ENCODE peak calls at places on chromosome 11, in nine cellular contexts. B is SK-N-SH, R is A549, Y is ovary, T is transverse colon, W is stomach, H is HepG2, M is tibial nerve, X is suprapubic skin. G is an unnamed sample.

GRCh38 chr11:35237860-35238715 is 99.1 kb downstream of the CD44 start:
- DNase-seq in B (peak), R (peak), Y (peak), T (peak), W (peak), H (peak), M (no peak), X (no peak), G (no peak)

GRCh38 chr11:120512727-120513435 is 1.3 kb downstream of the GRIK4 start:
- DNase-seq in B (peak), R (peak), Y (no peak), T (no peak), W (peak), H (no peak), M (no peak), X (peak), G (no peak)

GRCh38 chr11:18105802-18106574 is at the start of gene SAAL1:
- DNase-seq in B (peak), R (peak), Y (peak), T (peak), W (peak), H (peak), M (peak), X (peak), G (peak)

GRCh38 chr11:103529217-103529684 is 420.0 kb downstream of the DYNC2H1 start:
- DNase-seq in B (no peak), R (peak), Y (no peak), T (no peak), W (no peak), H (no peak), M (no peak), X (no peak), G (no peak)

GRCh38 chr11:69297225-69297925 is 3.4 kb downstream of the MYEOV start:
- DNase-seq in B (peak), R (peak), Y (peak), T (peak), W (peak), H (peak), M (peak), X (peak), G (peak)

GRCh38 chr11:35190804-35191348 is 51.9 kb downstream of the CD44 start:
- DNase-seq in B (no peak), R (no peak), Y (peak), T (no peak), W (no peak), H (peak), M (no peak), X (no peak), G (no peak)

GRCh38 chr11:125141686-125142535 is 22.6 kb upstream of the PKNOX2 start:
- DNase-seq in B (peak), R (no peak), Y (no peak), T (peak), W (peak), H (no peak), M (no peak), X (no peak), G (no peak)

GRCh38 chr11:28621648-28622215 is 513.5 kb downstream of the METTL15 start:
- DNase-seq in B (no peak), R (no peak), Y (peak), T (no peak), W (peak), H (no peak), M (no peak), X (no peak), G (no peak)

GRCh38 chr11:27688076-27688475 is 12.2 kb downstream of the BDNF start:
- DNase-seq in B (no peak), R (no peak), Y (no peak), T (no peak), W (no peak), H (peak), M (no peak), X (no peak), G (no peak)

GRCh38 chr11:69654001-69654659 is 13.2 kb downstream of the CCND1 start:
- DNase-seq in B (peak), R (peak), Y (no peak), T (no peak), W (no peak), H (no peak), M (no peak), X (no peak), G (peak)

GRCh38 chr11:35463211-35463810 is 44.0 kb upstream of the SLC1A2 start:
- DNase-seq in B (no peak), R (no peak), Y (no peak), T (no peak), W (no peak), H (no peak), M (no peak), X (no peak), G (no peak)

GRCh38 chr11:119671561-119672015 is 57.4 kb downstream of the NECTIN1 start:
- DNase-seq in B (peak), R (no peak), Y (peak), T (no peak), W (no peak), H (no peak), M (no peak), X (no peak), G (no peak)

GRCh38 chr11:119828011-119828410 is 99.0 kb upstream of the NECTIN1 start:
- DNase-seq in B (no peak), R (no peak), Y (no peak), T (peak), W (no peak), H (no peak), M (no peak), X (no peak), G (no peak)

GRCh38 chr11:120599816-120600420 is 88.4 kb downstream of the GRIK4 start:
- DNase-seq in B (no peak), R (no peak), Y (no peak), T (no peak), W (no peak), H (no peak), M (no peak), X (no peak), G (no peak)

GRCh38 chr11:64925536-64926449 is 1.3 kb downstream of the PPP2R5B start:
- DNase-seq in B (peak), R (no peak), Y (no peak), T (no peak), W (no peak), H (no peak), M (no peak), X (no peak), G (no peak)
- H3K4me3 ChIP-seq in B (peak), R (peak), Y (peak), T (peak), W (peak), H (peak), M (peak), X (peak), G (peak)

GRCh38 chr11:11640152-11640551 is 18.3 kb upstream of the GALNT18 start:
- DNase-seq in B (no peak), R (no peak), Y (no peak), T (no peak), W (no peak), H (no peak), M (no peak), X (no peak), G (no peak)

GRCh38 chr11:11636671-11637070 is 14.9 kb upstream of the GALNT18 start:
- DNase-seq in B (no peak), R (no peak), Y (no peak), T (no peak), W (no peak), H (no peak), M (no peak), X (no peak), G (no peak)

GRCh38 chr11:11640996-11641395 is 19.2 kb upstream of the GALNT18 start:
- DNase-seq in B (no peak), R (no peak), Y (no peak), T (no peak), W (no peak), H (no peak), M (no peak), X (no peak), G (no peak)

GRCh38 chr11:11635456-11635855 is 13.7 kb upstream of the GALNT18 start:
- DNase-seq in B (no peak), R (no peak), Y (no peak), T (no peak), W (no peak), H (no peak), M (no peak), X (no peak), G (no peak)
- TF ChIP-seq CTCF in B (no peak), R (no peak), Y (no peak), T (no peak), W (no peak), H (no peak), M (no peak), X (no peak), G (peak)

DNA sequence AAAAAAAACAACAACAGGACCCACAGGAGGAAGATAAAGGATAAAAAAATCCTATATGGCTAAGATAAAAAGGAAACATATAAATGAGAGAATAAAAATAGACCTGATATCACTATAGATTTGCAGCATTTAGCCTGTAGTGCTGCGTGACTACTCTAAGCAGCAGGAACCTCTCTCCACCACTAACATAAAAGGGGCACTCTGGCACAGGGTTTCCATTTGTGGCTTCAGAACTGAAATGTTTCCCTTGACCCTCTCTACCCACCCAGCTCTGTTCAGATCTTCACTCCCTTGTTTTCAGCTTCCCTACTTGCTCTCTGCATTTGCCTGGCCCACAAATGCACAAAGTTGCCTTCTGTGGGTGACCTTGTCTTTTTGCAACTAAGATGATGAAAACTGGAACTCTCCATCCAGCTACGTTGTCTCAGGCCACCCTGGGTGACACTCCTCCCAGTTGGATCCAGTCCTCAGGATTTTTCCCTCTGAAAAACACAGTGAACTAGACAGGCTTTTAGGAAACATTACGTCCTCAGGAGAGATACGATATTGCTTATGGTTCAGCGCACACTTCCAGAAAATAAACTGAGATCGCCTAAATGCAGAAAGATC is 19.8 kb upstream of the PSMA1 start:
- DNase-seq in B (no peak), R (no peak), Y (no peak), T (no peak), W (no peak), H (no peak), M (no peak), X (no peak), G (no peak)
- TF ChIP-seq EP300 in B (no peak), R (no peak), Y (no peak), T (no peak), W (no peak), H (no peak), M (no peak), X (no peak), G (no peak)

GRCh38 chr11:88332851-88333250 is 4.7 kb downstream of the CTSC start:
- DNase-seq in B (no peak), R (no peak), Y (no peak), T (no peak), W (no peak), H (no peak), M (no peak), X (no peak), G (no peak)
- H3K4me3 ChIP-seq in B (no peak), R (no peak), Y (no peak), T (no peak), W (no peak), H (no peak), M (no peak), X (no peak), G (no peak)

GRCh38 chr11:134938212-134938611 is 526.2 kb upstream of the B3GAT1 start:
- DNase-seq in B (no peak), R (no peak), Y (no peak), T (no peak), W (no peak), H (no peak), M (no peak), X (no peak), G (no peak)

GRCh38 chr11:134932761-134933160 is 520.7 kb upstream of the B3GAT1 start:
- DNase-seq in B (no peak), R (no peak), Y (no peak), T (no peak), W (no peak), H (no peak), M (no peak), X (no peak), G (no peak)
- TF ChIP-seq CTCF in B (no peak), R (no peak), Y (no peak), T (no peak), W (no peak), H (no peak), M (no peak), X (no peak), G (no peak)

DNA sequence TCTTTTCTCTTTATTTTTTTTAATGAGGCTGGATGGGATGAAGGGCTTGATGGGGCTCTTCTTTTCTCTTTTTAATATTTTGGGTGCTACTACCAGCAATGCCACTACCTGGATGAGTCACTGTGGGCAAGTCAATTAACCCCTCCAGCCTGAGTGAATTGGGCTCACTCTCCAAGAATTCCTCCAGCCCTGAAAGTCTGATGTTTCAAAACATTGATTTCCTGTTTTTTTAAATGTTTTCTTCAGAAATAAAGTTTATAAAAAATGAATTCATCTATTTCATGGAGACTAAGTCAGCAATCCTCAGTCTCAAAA is 812 bp upstream of the OR5A2 start:
- DNase-seq in B (no peak), R (no peak), Y (no peak), T (no peak), W (no peak), H (no peak), M (no peak), X (no peak), G (no peak)
- TF ChIP-seq EP300 in B (no peak), R (no peak), Y (no peak), T (no peak), W (no peak), H (no peak), M (no peak), X (no peak), G (no peak)

G was measured in sigmoid colon.